ENCODE peak calls at places on chromosome 19, in seven cellular contexts. B, N, S, Z, A, H and F are unnamed samples.

GRCh38 chr19:10812902-10813404 is 23.1 kb downstream of the TMED1 start:
- DNase-seq in Z (no peak), S (peak), B (no peak), H (peak), N (no peak), A (peak), F (no peak)

GRCh38 chr19:48194041-48194871 is 23.8 kb downstream of the ZSWIM9 start:
- DNase-seq in Z (no peak), S (no peak), A (no peak), B (no peak), N (peak), H (no peak), F (peak)

GRCh38 chr19:48815870-48816501 is 5.2 kb upstream of the BCAT2 start:
- DNase-seq in H (no peak), N (no peak), Z (no peak), S (no peak), A (no peak), B (no peak), F (no peak)

GRCh38 chr19:54548806-54549205 is 24.8 kb upstream of the LILRA2 start:
- DNase-seq in B (no peak), A (no peak), S (no peak), N (no peak), H (no peak), Z (no peak), F (no peak)

GRCh38 chr19:43489310-43489709 is 15.2 kb downstream of the PHLDB3 start:
- DNase-seq in S (no peak), H (no peak), Z (no peak), A (no peak), B (no peak), N (no peak), F (no peak)

GRCh38 chr19:10114651-10115391 is 3.3 kb downstream of the P2RY11 start:
- DNase-seq in Z (no peak), B (no peak), N (no peak), S (no peak), H (no peak), A (no peak), F (no peak)

GRCh38 chr19:1947651-1948209 is 6.8 kb downstream of the CSNK1G2 start:
- DNase-seq in Z (no peak), A (no peak), H (no peak), S (no peak), B (peak), N (no peak), F (no peak)

GRCh38 chr19:51440052-51440451 is 18.2 kb downstream of the SIGLEC8 start:
- DNase-seq in S (no peak), A (no peak), B (no peak), N (no peak), Z (no peak), H (no peak), F (no peak)

GRCh38 chr19:4577020-4577782 is 17.7 kb upstream of the SEMA6B start:
- DNase-seq in H (no peak), B (no peak), N (no peak), S (no peak), A (no peak), Z (no peak), F (no peak)

GRCh38 chr19:34678085-34678412 is 571 bp downstream of the ZNF302 start:
- DNase-seq in Z (no peak), H (no peak), S (no peak), B (no peak), N (no peak), A (no peak), F (no peak)

GRCh38 chr19:9165256-9165655 is 13.5 kb upstream of the OR7D2 start:
- DNase-seq in A (no peak), H (no peak), B (no peak), S (no peak), Z (no peak), N (no peak), F (no peak)

GRCh38 chr19:10773969-10774368 is 56.1 kb downstream of the DNM2 start:
- DNase-seq in A (no peak), S (no peak), Z (no peak), H (no peak), B (no peak), N (no peak), F (no peak)

GRCh38 chr19:18879579-18880373 is 16.2 kb downstream of the CERS1 start:
- DNase-seq in S (no peak), B (no peak), N (peak), H (no peak), A (no peak), Z (peak), F (no peak)

GRCh38 chr19:7663711-7664110 is 5.1 kb upstream of the RETN start:
- DNase-seq in N (no peak), A (no peak), H (no peak), Z (no peak), S (no peak), B (no peak), F (no peak)

GRCh38 chr19:16259385-16260159 is 61.9 kb downstream of the AP1M1 start:
- DNase-seq in Z (no peak), H (no peak), A (no peak), S (no peak), B (no peak), N (no peak), F (no peak)

GRCh38 chr19:3708207-3708931 is at the start of gene TJP3:
- DNase-seq in H (no peak), Z (no peak), A (no peak), S (no peak), N (no peak), B (no peak), F (no peak)

GRCh38 chr19:13099073-13099999 is 3.3 kb downstream of the LYL1 start:
- DNase-seq in N (peak), S (no peak), H (no peak), Z (no peak), A (peak), B (no peak), F (peak)

GRCh38 chr19:42191855-42192254 is 25.6 kb downstream of the DEDD2 start:
- DNase-seq in B (no peak), N (no peak), A (no peak), Z (no peak), H (no peak), S (no peak), F (no peak)

GRCh38 chr19:46134527-46134926 is 10.0 kb upstream of the IGFL3 start:
- DNase-seq in N (no peak), B (no peak), Z (no peak), H (no peak), A (no peak), S (no peak), F (no peak)

GRCh38 chr19:56080669-56081401 is 40.3 kb downstream of the ZNF787 start:
- DNase-seq in H (peak), B (peak), Z (peak), A (peak), S (no peak), N (peak), F (peak)

GRCh38 chr19:55702131-55702627 is 27.2 kb downstream of the EPN1 start:
- DNase-seq in Z (no peak), B (no peak), A (no peak), N (no peak), H (no peak), S (no peak), F (no peak)

GRCh38 chr19:40055832-40056504 is at the start of gene ZNF780B:
- DNase-seq in Z (peak), B (peak), A (peak), H (peak), S (no peak), N (peak), F (peak)

GRCh38 chr19:33456845-33457220 is 64.8 kb downstream of the PEPD start:
- DNase-seq in N (no peak), B (no peak), Z (no peak), H (no peak), A (no peak), S (no peak), F (no peak)

GRCh38 chr19:47210180-47210490 is 20.9 kb downstream of the BBC3 start:
- DNase-seq in N (no peak), H (no peak), A (no peak), Z (no peak), S (no peak), B (no peak), F (no peak)

GRCh38 chr19:6269101-6269886 is 10.5 kb downstream of the MLLT1 start:
- DNase-seq in S (no peak), B (no peak), H (no peak), N (no peak), Z (no peak), A (no peak), F (no peak)